ENCODE peak calls at places on chromosomes 7 and 10, in nine cellular contexts. One of them, this sample, is unnamed.

GRCh38 chr10:88792656-88793055 is 9.9 kb upstream of the LIPM start:
- DNase-seq in astrocyte of the spinal cord: peak; percentile 41
- DNase-seq in NCI-H1092: no peak
- DNase-seq in brain microvascular endothelial cell: peak; percentile 54
- DNase-seq in stimulated activated CD4-positive, alpha-beta T cell treated with anti-CD3 and anti-CD28 coated beads, TNF-alpha, amount 100 ng/mL, for 48 hours: no peak
- DNase-seq in IMR-90: peak; percentile 45
- DNase-seq in midbrain: peak; percentile 44
- DNase-seq in WERI-Rb-1: no peak
- DNase-seq in Karpas-422: no peak
- DNase-seq in this sample: no peak

GRCh38 chr7:82019538-82019937 is 249.7 kb upstream of the HGF start:
- DNase-seq in astrocyte of the spinal cord: no peak
- DNase-seq in NCI-H1092: no peak
- DNase-seq in brain microvascular endothelial cell: no peak
- DNase-seq in stimulated activated CD4-positive, alpha-beta T cell treated with anti-CD3 and anti-CD28 coated beads, TNF-alpha, amount 100 ng/mL, for 48 hours: no peak
- DNase-seq in IMR-90: no peak
- DNase-seq in midbrain: no peak
- DNase-seq in WERI-Rb-1: no peak
- DNase-seq in Karpas-422: no peak
- DNase-seq in this sample: no peak

GRCh38 chr10:60916025-60916424 is 28.0 kb downstream of the RHOBTB1 start:
- DNase-seq in astrocyte of the spinal cord: no peak
- DNase-seq in NCI-H1092: no peak
- DNase-seq in brain microvascular endothelial cell: no peak
- DNase-seq in stimulated activated CD4-positive, alpha-beta T cell treated with anti-CD3 and anti-CD28 coated beads, TNF-alpha, amount 100 ng/mL, for 48 hours: no peak
- DNase-seq in IMR-90: no peak
- DNase-seq in midbrain: no peak
- DNase-seq in WERI-Rb-1: no peak
- DNase-seq in Karpas-422: no peak
- DNase-seq in this sample: no peak

GRCh38 chr10:101643546-101643945 is 51.4 kb downstream of the FBXW4 start:
- DNase-seq in astrocyte of the spinal cord: no peak
- DNase-seq in NCI-H1092: no peak
- DNase-seq in brain microvascular endothelial cell: no peak
- DNase-seq in stimulated activated CD4-positive, alpha-beta T cell treated with anti-CD3 and anti-CD28 coated beads, TNF-alpha, amount 100 ng/mL, for 48 hours: no peak
- DNase-seq in IMR-90: no peak
- DNase-seq in midbrain: no peak
- DNase-seq in WERI-Rb-1: no peak
- DNase-seq in Karpas-422: no peak
- DNase-seq in this sample: no peak

GRCh38 chr10:3636356-3637181 is 148.4 kb downstream of the KLF6 start:
- DNase-seq in astrocyte of the spinal cord: no peak
- DNase-seq in NCI-H1092: no peak
- DNase-seq in brain microvascular endothelial cell: no peak
- DNase-seq in stimulated activated CD4-positive, alpha-beta T cell treated with anti-CD3 and anti-CD28 coated beads, TNF-alpha, amount 100 ng/mL, for 48 hours: no peak
- DNase-seq in IMR-90: no peak
- DNase-seq in midbrain: no peak
- DNase-seq in WERI-Rb-1: no peak
- DNase-seq in Karpas-422: no peak
- DNase-seq in this sample: no peak

GRCh38 chr7:117385340-117386124 is 41.8 kb downstream of the ASZ1 start:
- DNase-seq in astrocyte of the spinal cord: peak; percentile 46
- DNase-seq in NCI-H1092: no peak
- DNase-seq in brain microvascular endothelial cell: no peak
- DNase-seq in stimulated activated CD4-positive, alpha-beta T cell treated with anti-CD3 and anti-CD28 coated beads, TNF-alpha, amount 100 ng/mL, for 48 hours: no peak
- DNase-seq in IMR-90: peak; percentile 53
- DNase-seq in midbrain: peak; percentile 18
- DNase-seq in WERI-Rb-1: no peak
- DNase-seq in Karpas-422: peak; percentile 58
- DNase-seq in this sample: peak; percentile 7

GRCh38 chr10:74079028-74079913 is 71.4 kb downstream of the AP3M1 start:
- DNase-seq in astrocyte of the spinal cord: peak; percentile 68
- DNase-seq in NCI-H1092: no peak
- DNase-seq in brain microvascular endothelial cell: no peak
- DNase-seq in stimulated activated CD4-positive, alpha-beta T cell treated with anti-CD3 and anti-CD28 coated beads, TNF-alpha, amount 100 ng/mL, for 48 hours: no peak
- DNase-seq in IMR-90: peak; percentile 33
- DNase-seq in midbrain: no peak
- DNase-seq in WERI-Rb-1: no peak
- DNase-seq in Karpas-422: no peak
- DNase-seq in this sample: no peak

GRCh38 chr10:70540789-70541360 is 61.7 kb downstream of the PRF1 start:
- DNase-seq in astrocyte of the spinal cord: no peak
- DNase-seq in NCI-H1092: no peak
- DNase-seq in brain microvascular endothelial cell: no peak
- DNase-seq in stimulated activated CD4-positive, alpha-beta T cell treated with anti-CD3 and anti-CD28 coated beads, TNF-alpha, amount 100 ng/mL, for 48 hours: no peak
- DNase-seq in IMR-90: no peak
- DNase-seq in midbrain: no peak
- DNase-seq in WERI-Rb-1: no peak
- DNase-seq in Karpas-422: no peak
- DNase-seq in this sample: peak; percentile 66

GRCh38 chr7:119090851-119091250 is 866.3 kb downstream of the ANKRD7 start:
- DNase-seq in astrocyte of the spinal cord: peak; percentile 4
- DNase-seq in NCI-H1092: no peak
- DNase-seq in brain microvascular endothelial cell: no peak
- DNase-seq in stimulated activated CD4-positive, alpha-beta T cell treated with anti-CD3 and anti-CD28 coated beads, TNF-alpha, amount 100 ng/mL, for 48 hours: no peak
- DNase-seq in IMR-90: no peak
- DNase-seq in midbrain: no peak
- DNase-seq in WERI-Rb-1: no peak
- DNase-seq in Karpas-422: no peak
- DNase-seq in this sample: no peak

GRCh38 chr10:126842836-126843235 is 62.4 kb upstream of the DOCK1 start:
- DNase-seq in astrocyte of the spinal cord: no peak
- DNase-seq in NCI-H1092: no peak
- DNase-seq in brain microvascular endothelial cell: no peak
- DNase-seq in stimulated activated CD4-positive, alpha-beta T cell treated with anti-CD3 and anti-CD28 coated beads, TNF-alpha, amount 100 ng/mL, for 48 hours: no peak
- DNase-seq in IMR-90: no peak
- DNase-seq in midbrain: no peak
- DNase-seq in WERI-Rb-1: no peak
- DNase-seq in Karpas-422: no peak
- DNase-seq in this sample: no peak

GRCh38 chr10:120433176-120433575 is 23.9 kb upstream of the PLPP4 start:
- DNase-seq in astrocyte of the spinal cord: no peak
- DNase-seq in NCI-H1092: no peak
- DNase-seq in brain microvascular endothelial cell: no peak
- DNase-seq in stimulated activated CD4-positive, alpha-beta T cell treated with anti-CD3 and anti-CD28 coated beads, TNF-alpha, amount 100 ng/mL, for 48 hours: no peak
- DNase-seq in IMR-90: no peak
- DNase-seq in midbrain: no peak
- DNase-seq in WERI-Rb-1: no peak
- DNase-seq in Karpas-422: no peak
- DNase-seq in this sample: no peak

GRCh38 chr7:40490603-40490924 is 355.8 kb downstream of the SUGCT start:
- DNase-seq in astrocyte of the spinal cord: no peak
- DNase-seq in NCI-H1092: no peak
- DNase-seq in brain microvascular endothelial cell: no peak
- DNase-seq in stimulated activated CD4-positive, alpha-beta T cell treated with anti-CD3 and anti-CD28 coated beads, TNF-alpha, amount 100 ng/mL, for 48 hours: no peak
- DNase-seq in IMR-90: no peak
- DNase-seq in midbrain: no peak
- DNase-seq in WERI-Rb-1: no peak
- DNase-seq in Karpas-422: no peak
- DNase-seq in this sample: no peak

GRCh38 chr7:1152492-1152891 is 7.5 kb downstream of the ZFAND2A start:
- DNase-seq in astrocyte of the spinal cord: no peak
- DNase-seq in NCI-H1092: no peak
- DNase-seq in brain microvascular endothelial cell: no peak
- DNase-seq in stimulated activated CD4-positive, alpha-beta T cell treated with anti-CD3 and anti-CD28 coated beads, TNF-alpha, amount 100 ng/mL, for 48 hours: no peak
- DNase-seq in IMR-90: no peak
- DNase-seq in midbrain: no peak
- DNase-seq in WERI-Rb-1: no peak
- DNase-seq in Karpas-422: no peak
- DNase-seq in this sample: no peak

GRCh38 chr7:108368466-108368865 is 87.8 kb downstream of the NRCAM start:
- DNase-seq in astrocyte of the spinal cord: no peak
- DNase-seq in NCI-H1092: no peak
- DNase-seq in brain microvascular endothelial cell: no peak
- DNase-seq in stimulated activated CD4-positive, alpha-beta T cell treated with anti-CD3 and anti-CD28 coated beads, TNF-alpha, amount 100 ng/mL, for 48 hours: no peak
- DNase-seq in IMR-90: no peak
- DNase-seq in midbrain: no peak
- DNase-seq in WERI-Rb-1: no peak
- DNase-seq in Karpas-422: no peak
- DNase-seq in this sample: no peak

GRCh38 chr10:35462491-35462934 is 126.2 kb downstream of the CCNY start:
- DNase-seq in astrocyte of the spinal cord: no peak
- DNase-seq in NCI-H1092: no peak
- DNase-seq in brain microvascular endothelial cell: no peak
- DNase-seq in stimulated activated CD4-positive, alpha-beta T cell treated with anti-CD3 and anti-CD28 coated beads, TNF-alpha, amount 100 ng/mL, for 48 hours: no peak
- DNase-seq in IMR-90: no peak
- DNase-seq in midbrain: peak; percentile 51
- DNase-seq in WERI-Rb-1: no peak
- DNase-seq in Karpas-422: no peak
- DNase-seq in this sample: peak; percentile 51

GRCh38 chr7:30727061-30727945 is 24.6 kb upstream of the INMT start:
- DNase-seq in astrocyte of the spinal cord: no peak
- DNase-seq in NCI-H1092: no peak
- DNase-seq in brain microvascular endothelial cell: no peak
- DNase-seq in stimulated activated CD4-positive, alpha-beta T cell treated with anti-CD3 and anti-CD28 coated beads, TNF-alpha, amount 100 ng/mL, for 48 hours: peak; percentile 18
- DNase-seq in IMR-90: peak; percentile 15
- DNase-seq in midbrain: no peak
- DNase-seq in WERI-Rb-1: no peak
- DNase-seq in Karpas-422: peak; percentile 78
- DNase-seq in this sample: peak; percentile 73

GRCh38 chr7:3107228-3107763 is 63.6 kb upstream of the CARD11 start:
- DNase-seq in astrocyte of the spinal cord: no peak
- DNase-seq in NCI-H1092: no peak
- DNase-seq in brain microvascular endothelial cell: no peak
- DNase-seq in stimulated activated CD4-positive, alpha-beta T cell treated with anti-CD3 and anti-CD28 coated beads, TNF-alpha, amount 100 ng/mL, for 48 hours: no peak
- DNase-seq in IMR-90: no peak
- DNase-seq in midbrain: no peak
- DNase-seq in WERI-Rb-1: no peak
- DNase-seq in Karpas-422: no peak
- DNase-seq in this sample: no peak